ENCODE peak calls at places on chromosomes 4 and X, in seven cellular contexts. C is neural crest cell, S is colonic mucosa, K is fibroblast of lung, G is HFF-Myc, N is AG10803, R is tibial artery. U is an unnamed sample.

GRCh38 chr4:85113706-85114105 is 147.2 kb upstream of the WDFY3 start:
- DNase-seq in K (no peak), R (no peak), G (no peak), S (no peak), N (peak), C (no peak), U (no peak)

GRCh38 chr4:165986956-165987698 is 114.1 kb downstream of the TLL1 start:
- DNase-seq in K (no peak), R (no peak), N (no peak), G (no peak), S (no peak), C (no peak), U (no peak)

GRCh38 chr4:161601011-161601410 is 562.8 kb downstream of the FSTL5 start:
- DNase-seq in N (no peak), S (no peak), G (no peak), C (no peak), K (no peak), R (no peak), U (no peak)

GRCh38 chr4:76764251-76764650 is 133.7 kb downstream of the SOWAHB start:
- DNase-seq in R (no peak), S (no peak), N (peak), G (no peak), K (peak), C (no peak), U (no peak)

GRCh38 chrX:78517124-78517523 is 142.0 kb downstream of the RTL3 start:
- DNase-seq in N (no peak), G (no peak), K (no peak), S (no peak), C (no peak), R (no peak), U (peak)

GRCh38 chr4:186137193-186137792 is 32.8 kb downstream of the FAM149A start:
- DNase-seq in K (peak), G (no peak), C (no peak), R (no peak), S (no peak), N (peak), U (no peak)

GRCh38 chrX:108399427-108400165 is 38.6 kb downstream of the COL4A6 start:
- DNase-seq in K (peak), S (no peak), R (no peak), N (peak), C (no peak), G (no peak), U (no peak)

GRCh38 chr4:85508654-85509053 is 33.7 kb downstream of the ARHGAP24 start:
- DNase-seq in C (no peak), N (no peak), S (no peak), R (no peak), G (no peak), K (no peak), U (no peak)

GRCh38 chr4:156255608-156256007 is 301.9 kb upstream of the CTSO start:
- DNase-seq in N (no peak), R (no peak), G (no peak), S (no peak), C (no peak), K (no peak), U (no peak)

GRCh38 chr4:82748176-82748575 is 50.4 kb downstream of the SCD5 start:
- DNase-seq in G (no peak), C (no peak), N (no peak), S (no peak), R (no peak), K (no peak), U (no peak)

GRCh38 chrX:130172127-130172834 is 519 bp downstream of the RAB33A start:
- DNase-seq in R (no peak), C (no peak), S (no peak), K (no peak), N (no peak), G (no peak), U (no peak)

GRCh38 chrX:13647709-13648212 is 5.2 kb upstream of the TCEANC start:
- DNase-seq in S (peak), G (no peak), N (no peak), C (no peak), R (peak), K (peak), U (no peak)

GRCh38 chr4:22356996-22357596 is 158.8 kb downstream of the ADGRA3 start:
- DNase-seq in K (peak), S (no peak), C (no peak), R (no peak), N (peak), G (no peak), U (peak)

GRCh38 chr4:186472948-186473347 is 82.4 kb downstream of the MTNR1A start:
- DNase-seq in R (no peak), K (peak), N (peak), C (no peak), G (peak), S (no peak), U (no peak)

GRCh38 chrX:136259543-136259942 is 8.3 kb upstream of the MAP7D3 start:
- DNase-seq in C (no peak), K (peak), S (no peak), N (peak), G (no peak), R (no peak), U (no peak)

GRCh38 chr4:87961993-87962791 is 13.3 kb upstream of the SPP1 start:
- DNase-seq in G (no peak), C (no peak), S (no peak), K (peak), R (no peak), N (peak), U (no peak)

GRCh38 chr4:105281016-105281415 is 134.3 kb downstream of the TET2 start:
- DNase-seq in R (no peak), K (no peak), N (no peak), S (no peak), C (no peak), G (no peak), U (no peak)

GRCh38 chr4:180281726-180282125 is 1961.5 kb upstream of the TENM3 start:
- DNase-seq in G (no peak), N (no peak), R (no peak), K (no peak), S (no peak), C (no peak), U (no peak)
- TF ChIP-seq CTCF in G (no peak), N (no peak), R (no peak), K (no peak), S (no peak), C (no peak), U (no peak)

DNA sequence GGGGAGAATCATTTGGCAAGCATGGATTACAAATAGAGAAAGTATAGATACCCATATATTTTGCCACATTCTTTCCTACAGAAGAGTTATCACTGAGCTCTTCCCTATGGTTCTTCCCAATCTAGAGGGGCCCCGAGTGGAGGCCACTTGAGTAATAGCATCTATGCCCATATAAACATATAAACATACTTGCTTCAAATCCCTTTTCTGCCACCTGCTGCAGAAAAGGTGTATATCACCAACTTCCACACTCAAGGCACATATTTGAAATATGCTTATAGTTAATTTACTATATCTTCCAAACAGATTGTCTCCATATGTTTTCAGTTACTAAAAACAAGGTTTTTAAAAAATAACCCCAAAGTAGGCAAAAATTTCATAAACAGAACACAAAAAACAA is 642.8 kb upstream of the DIPK2B start:
- DNase-seq in N (no peak), K (peak), C (no peak), R (no peak), G (no peak), S (no peak), U (peak)
- TF ChIP-seq CTCF in N (no peak), K (no peak), C (no peak), R (no peak), G (no peak), S (no peak), U (peak)

GRCh38 chr4:153649572-153649991 is 34.5 kb upstream of the TLR2 start:
- DNase-seq in N (peak), K (peak), C (no peak), R (no peak), S (no peak), G (no peak), U (no peak)
- TF ChIP-seq CTCF in N (peak), K (peak), C (peak), R (no peak), S (no peak), G (peak), U (peak)

GRCh38 chr4:66178901-66179300 is 508.6 kb upstream of the EPHA5 start:
- DNase-seq in K (no peak), S (no peak), N (no peak), G (no peak), R (no peak), C (no peak), U (no peak)
- TF ChIP-seq CTCF in K (no peak), S (no peak), N (no peak), G (no peak), R (no peak), C (no peak), U (no peak)

GRCh38 chrX:29911673-29912072 is 303.7 kb upstream of the MAGEB2 start:
- DNase-seq in C (no peak), N (no peak), S (no peak), R (no peak), G (no peak), K (no peak), U (no peak)
- TF ChIP-seq CTCF in C (no peak), N (no peak), S (no peak), R (no peak), G (no peak), K (no peak), U (peak)

DNA sequence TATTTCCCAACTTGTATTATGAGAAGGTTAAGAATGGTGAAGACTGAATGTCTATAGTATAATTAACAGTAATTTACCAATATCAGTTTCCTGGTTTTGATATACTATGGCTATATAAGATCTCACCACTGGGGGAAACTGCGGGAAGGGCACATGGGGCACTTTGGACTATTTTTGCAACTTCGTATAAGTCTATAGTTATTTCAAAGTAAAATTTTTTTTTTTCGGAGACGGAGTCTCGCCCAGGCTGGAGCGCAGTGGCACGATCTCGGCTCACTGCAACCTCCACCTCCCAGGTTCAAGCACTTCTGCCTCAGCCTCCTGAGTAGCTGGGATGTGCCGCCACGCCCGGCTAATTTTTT is 46.1 kb downstream of the CXorf58 start:
- DNase-seq in G (no peak), N (no peak), K (no peak), R (no peak), S (no peak), C (no peak), U (no peak)
- TF ChIP-seq CTCF in G (no peak), N (no peak), K (no peak), R (no peak), S (no peak), C (peak), U (no peak)

GRCh38 chr4:71553605-71554004 is 214.8 kb downstream of the SLC4A4 start:
- DNase-seq in K (peak), G (no peak), N (peak), C (no peak), S (no peak), R (no peak), U (no peak)
- TF ChIP-seq CTCF in K (peak), G (peak), N (peak), C (peak), S (peak), R (peak), U (peak)

GRCh38 chr4:24010573-24010972 is 120.7 kb upstream of the PPARGC1A start:
- DNase-seq in S (no peak), K (no peak), R (no peak), C (no peak), G (no peak), N (no peak), U (no peak)
- TF ChIP-seq CTCF in S (no peak), K (no peak), R (no peak), C (no peak), G (no peak), N (no peak), U (no peak)

DNA sequence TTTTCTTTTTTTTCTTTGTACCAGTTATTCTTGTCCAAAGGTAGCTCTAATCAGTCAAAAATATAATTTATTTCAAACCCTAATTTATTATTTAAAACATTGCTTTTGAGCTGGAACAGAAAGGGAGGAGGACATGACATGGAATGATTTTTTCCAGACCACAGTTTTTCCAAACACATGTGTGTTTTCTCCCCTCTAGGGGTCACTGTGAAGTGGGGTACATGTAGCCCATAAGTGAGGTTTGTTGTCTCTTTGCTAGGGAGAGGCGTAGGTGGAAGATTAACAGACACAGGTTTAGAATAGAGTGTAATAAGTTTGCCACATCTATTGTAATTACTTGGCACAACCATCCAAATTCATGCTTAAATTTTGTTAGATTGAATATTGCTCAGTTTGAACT is 83.0 kb downstream of the TNIP2 start:
- DNase-seq in K (peak), S (no peak), N (no peak), C (no peak), R (no peak), G (no peak), U (no peak)
- TF ChIP-seq CTCF in K (peak), S (no peak), N (peak), C (peak), R (no peak), G (peak), U (peak)

DNA sequence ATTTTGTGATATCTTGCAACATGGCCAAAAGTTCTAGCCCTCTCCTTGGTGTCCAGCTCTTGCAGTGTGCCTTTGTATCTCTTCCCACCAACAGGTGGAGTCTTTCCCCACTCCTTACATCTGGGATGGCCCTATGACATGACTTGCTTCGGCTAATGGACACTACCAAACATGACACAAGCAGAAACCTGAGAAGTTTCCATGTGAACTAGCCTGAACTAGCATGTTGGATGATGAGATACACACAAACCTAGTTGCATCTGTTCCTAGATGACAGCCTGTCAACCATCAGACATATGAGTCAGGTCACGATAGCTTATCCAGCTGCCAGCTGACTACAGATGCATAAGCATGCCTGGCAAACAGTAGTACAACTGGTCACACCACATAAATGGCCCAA is 207.5 kb upstream of the FTHL17 start:
- DNase-seq in K (no peak), C (no peak), R (no peak), S (no peak), G (peak), N (no peak), U (no peak)
- TF ChIP-seq CTCF in K (no peak), C (peak), R (no peak), S (no peak), G (peak), N (peak), U (peak)

U was measured in GM13977.